ENCODE peak calls at places on chromosome 12, in four cellular contexts. J, K, P and H are unnamed samples.
A peak's percentile ranks its signal among the peaks of the same experiment; 100 is the strongest.

GRCh38 chr12:49720214-49720613 is 13.0 kb upstream of the FMNL3 start:
- DNase-seq in J (no peak), P (no peak), K (no peak), H (no peak)

GRCh38 chr12:96212456-96213375 is 18.5 kb downstream of the ELK3 start:
- DNase-seq in P (no peak), J (no peak), K (no peak), H (no peak)

GRCh38 chr12:104648746-104649145 is 192.0 kb downstream of the CHST11 start:
- DNase-seq in J (no peak), P (no peak), K (peak; percentile 39), H (no peak)

GRCh38 chr12:98456583-98457573 is 58.5 kb upstream of the TMPO start:
- DNase-seq in K (peak; percentile 65), P (peak; percentile 46), J (peak; percentile 46), H (peak; percentile 28)

GRCh38 chr12:109998241-109998903 is 858 bp upstream of the ANKRD13A start:
- DNase-seq in K (no peak), P (no peak), J (no peak), H (no peak)

GRCh38 chr12:98644433-98644711 is 216 bp downstream of the IKBIP start:
- DNase-seq in P (peak; percentile 28), J (no peak), K (no peak), H (peak; percentile 29)

GRCh38 chr12:52006726-52007157 is at the start of gene TAMALIN:
- DNase-seq in K (peak; percentile 97), P (peak; percentile 70), J (no peak), H (peak; percentile 79)

GRCh38 chr12:89525002-89525823 is 617 bp upstream of the GALNT4 start:
- DNase-seq in P (peak; percentile 52), K (peak; percentile 73), J (no peak), H (peak; percentile 75)

GRCh38 chr12:49959570-49960473 is 1.9 kb upstream of the AQP5 start:
- DNase-seq in J (peak; percentile 60), P (peak; percentile 83), K (no peak), H (no peak)

GRCh38 chr12:50734409-50735263 is 29.3 kb upstream of the ATF1 start:
- DNase-seq in K (peak; percentile 63), P (no peak), J (no peak), H (no peak)

GRCh38 chr12:275784-276183 is 13.1 kb upstream of the SLC6A13 start:
- DNase-seq in K (no peak), P (no peak), J (no peak), H (peak; percentile 17)

GRCh38 chr12:51441583-51441982 is 17.0 kb downstream of the SLC4A8 start:
- DNase-seq in J (no peak), P (no peak), K (no peak), H (no peak)

GRCh38 chr12:107405436-107405835 is 280.2 kb upstream of the PWP1 start:
- DNase-seq in K (peak; percentile 60), J (no peak), P (no peak), H (no peak)

GRCh38 chr12:56932867-56933266 is 1.3 kb downstream of the SDR9C7 start:
- DNase-seq in J (no peak), K (no peak), P (no peak), H (peak; percentile 22)

GRCh38 chr12:88816201-88816600 is 235.9 kb upstream of the KITLG start:
- DNase-seq in K (no peak), J (no peak), P (no peak), H (no peak)

GRCh38 chr12:112907415-112908157 is 824 bp downstream of the OAS1 start:
- DNase-seq in P (no peak), J (no peak), K (no peak), H (peak; percentile 27)

GRCh38 chr12:93451423-93452158 is 9.8 kb upstream of the UBE2N start:
- DNase-seq in P (no peak), K (no peak), J (no peak), H (no peak)
- TF ChIP-seq POLR2AphosphoS5 in P (no peak), K (no peak), J (no peak), H (no peak)

GRCh38 chr12:70070494-70071007 is 172.7 kb upstream of the CNOT2 start:
- DNase-seq in K (peak; percentile 51), P (no peak), J (no peak), H (no peak)

GRCh38 chr12:70068743-70069142 is 174.5 kb upstream of the CNOT2 start:
- DNase-seq in P (no peak), J (no peak), K (no peak), H (no peak)

GRCh38 chr12:70074510-70074909 is 168.7 kb upstream of the CNOT2 start:
- DNase-seq in P (no peak), J (no peak), K (no peak), H (no peak)

DNA sequence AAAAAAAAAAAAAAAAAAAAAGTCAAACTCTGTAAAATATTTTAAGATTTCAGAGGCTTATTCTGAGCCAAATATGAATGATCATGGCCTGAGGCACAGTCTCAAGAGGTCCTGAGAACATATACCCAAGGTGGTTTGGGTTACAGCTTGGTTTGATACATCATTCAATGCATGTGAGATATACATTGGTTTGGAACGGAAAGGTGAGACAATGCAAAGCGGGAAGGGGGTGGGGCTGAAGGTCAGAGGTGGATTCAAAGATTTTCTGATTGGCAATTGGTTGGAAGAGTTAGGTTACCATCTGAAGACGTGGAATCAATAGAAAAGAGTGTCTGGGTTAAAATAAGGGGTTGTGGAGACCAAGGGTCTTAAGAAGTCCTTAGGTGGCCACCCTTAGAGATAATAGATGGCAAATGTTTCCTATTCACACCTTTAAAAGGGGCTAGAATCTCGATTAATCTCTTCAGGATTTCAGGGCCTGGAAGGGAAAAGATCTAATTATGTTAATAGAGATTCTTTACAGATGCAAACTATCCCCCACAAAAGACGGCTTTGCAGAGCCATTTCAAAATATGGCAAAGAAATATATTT is 173.9 kb upstream of the CNOT2 start:
- DNase-seq in J (no peak), K (no peak), P (no peak), H (no peak)
- H3K4me1 ChIP-seq in J (peaks cover 4% of the 10 kb centered on the region), K (peaks cover 10% of the 10 kb centered on the region), P (no peaks in the 10 kb centered on the region), H (no peaks in the 10 kb centered on the region)

GRCh38 chr12:8664228-8664963 is 1.8 kb upstream of the MFAP5 start:
- DNase-seq in J (no peak), K (no peak), P (no peak), H (peak; percentile 11)
- TF ChIP-seq POLR2AphosphoS5 in J (no peak), K (no peak), P (peak; percentile 13), H (no peak)

DNA sequence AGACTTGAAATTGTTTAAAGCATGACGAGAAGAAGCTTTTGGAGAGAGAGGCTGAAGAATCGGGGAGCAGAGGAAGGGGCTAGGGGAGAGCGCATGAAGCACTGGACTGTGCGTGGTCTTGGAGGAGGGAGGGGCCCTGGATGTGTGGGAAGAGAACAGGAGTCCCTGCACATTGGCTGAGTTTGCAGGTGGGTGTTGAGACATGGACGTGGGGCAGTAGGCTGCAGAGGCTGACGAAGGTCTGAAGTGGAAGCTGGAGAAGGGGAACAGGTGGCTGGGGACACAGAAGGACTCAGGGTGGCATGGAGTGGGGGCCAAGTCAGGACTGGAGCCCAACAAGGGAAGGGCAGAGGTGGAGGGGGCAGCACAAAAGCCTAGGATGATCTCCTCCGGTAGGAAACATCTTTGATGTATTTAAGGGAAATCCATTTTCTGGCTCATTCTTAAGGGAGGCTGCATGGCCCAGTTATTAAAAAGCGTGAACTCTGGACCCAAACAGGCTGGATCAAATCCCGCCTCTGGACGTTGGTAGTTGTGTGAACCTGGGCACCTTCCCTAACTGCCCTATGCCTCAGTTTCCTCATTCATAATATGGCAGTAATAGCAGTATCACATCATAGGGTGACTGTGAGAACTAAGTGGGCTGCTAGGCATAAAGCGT is 29.0 kb downstream of the ADGRD1 start:
- DNase-seq in K (no peak), P (no peak), J (no peak), H (no peak)
- H3K4me1 ChIP-seq in K (no peaks in the 10 kb centered on the region), P (no peaks in the 10 kb centered on the region), J (peaks cover 2% of the 10 kb centered on the region), H (no peaks in the 10 kb centered on the region)